ENCODE peak calls at places on chromosomes 2 and 18, in six cellular contexts. G is HepG2, E is K562, U is GM12878, K is SK-N-SH, I is H1. A is an unnamed sample.

GRCh38 chr2:203328735-203329549 is 748 bp downstream of the ABI2 start:
- DNase-seq in G (peak), E (peak), U (no peak), K (peak), I (no peak), A (no peak)

GRCh38 chr2:136764397-136765255 is 719 bp upstream of the THSD7B start:
- DNase-seq in G (no peak), E (no peak), U (no peak), K (peak), I (no peak), A (no peak)

GRCh38 chr2:220753486-220753885 is 818.6 kb downstream of the EPHA4 start:
- DNase-seq in G (no peak), E (no peak), U (no peak), K (no peak), I (no peak), A (no peak)

GRCh38 chr2:174593574-174594203 is 3.9 kb downstream of the WIPF1 start:
- DNase-seq in G (no peak), E (no peak), U (peak), K (no peak), I (no peak), A (no peak)

GRCh38 chr2:67879586-67880290 is 183.1 kb downstream of the C1D start:
- DNase-seq in G (no peak), E (no peak), U (no peak), K (peak), I (no peak), A (no peak)

GRCh38 chr2:84959045-84959493 is 11.9 kb upstream of the KCMF1 start:
- DNase-seq in G (no peak), E (no peak), U (no peak), K (no peak), I (no peak), A (peak)

GRCh38 chr2:58594175-58594574 is 353.1 kb upstream of the FANCL start:
- DNase-seq in G (peak), E (peak), U (no peak), K (peak), I (no peak), A (peak)

GRCh38 chr2:1626271-1626681 is 118.0 kb downstream of the PXDN start:
- DNase-seq in G (no peak), E (no peak), U (no peak), K (no peak), I (no peak), A (no peak)

GRCh38 chr2:160695402-160696060 is 201.9 kb upstream of the RBMS1 start:
- DNase-seq in G (no peak), E (no peak), U (no peak), K (no peak), I (no peak), A (no peak)

GRCh38 chr2:232351686-232352510 is 26.7 kb upstream of the ALPP start:
- DNase-seq in G (no peak), E (no peak), U (no peak), K (no peak), I (no peak), A (no peak)

GRCh38 chr2:226079186-226079585 is 679.7 kb downstream of the NYAP2 start:
- DNase-seq in G (no peak), E (no peak), U (no peak), K (no peak), I (no peak), A (no peak)

GRCh38 chr2:226076529-226076928 is 677.0 kb downstream of the NYAP2 start:
- DNase-seq in G (no peak), E (no peak), U (no peak), K (no peak), I (no peak), A (no peak)

GRCh38 chr2:226078656-226079055 is 679.1 kb downstream of the NYAP2 start:
- DNase-seq in G (no peak), E (no peak), U (no peak), K (no peak), I (no peak), A (no peak)

GRCh38 chr2:226077031-226077430 is 677.5 kb downstream of the NYAP2 start:
- DNase-seq in G (no peak), E (no peak), U (no peak), K (no peak), I (no peak), A (no peak)

DNA sequence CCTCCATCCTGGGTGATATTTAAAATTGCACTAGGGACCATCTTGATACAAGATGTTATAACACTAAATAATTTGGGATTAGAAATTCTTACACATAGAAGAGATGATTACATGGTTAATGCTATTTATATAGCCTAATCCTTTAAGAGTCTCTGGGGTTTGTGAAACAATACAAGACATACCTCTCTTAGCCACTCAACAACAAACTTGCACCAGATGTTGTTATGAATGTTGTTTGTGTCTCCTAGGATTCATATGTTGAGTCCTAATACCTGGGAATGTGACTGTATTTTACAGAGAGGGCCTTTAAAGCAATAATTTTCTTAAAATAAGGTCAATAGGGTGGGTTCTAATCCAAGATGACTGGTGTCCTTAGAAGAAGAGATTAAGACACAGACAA is 678.3 kb downstream of the NYAP2 start:
- DNase-seq in G (no peak), E (no peak), U (no peak), K (no peak), I (no peak), A (no peak)
- TF ChIP-seq MAX in G (no peak), E (no peak), U (no peak), K (no peak), I (no peak), A (peak)

DNA sequence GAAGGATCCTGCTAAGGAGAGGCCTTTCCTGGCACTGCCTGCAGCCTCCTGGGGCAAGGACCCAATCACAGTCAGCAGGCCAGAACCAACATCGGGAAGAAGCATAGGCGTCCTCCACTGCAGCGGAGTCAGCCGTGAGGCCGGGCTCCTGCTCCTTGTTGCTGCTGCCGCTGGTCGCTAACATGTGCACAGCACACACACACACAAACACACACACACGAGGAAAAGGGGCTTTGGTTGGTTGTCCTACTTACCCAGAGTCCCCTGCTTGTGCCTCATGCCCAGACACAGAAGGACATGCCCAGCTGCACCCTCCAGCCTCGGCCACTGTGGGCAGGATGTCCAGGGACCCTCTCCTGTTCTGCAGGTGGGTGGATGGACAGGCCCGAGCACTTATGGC is 209.4 kb downstream of the GLI2 start:
- DNase-seq in G (no peak), E (no peak), U (no peak), K (no peak), I (no peak), A (no peak)
- TF ChIP-seq SIN3A in G (no peak), E (no peak), U (no peak), K (no peak), I (no peak), A (no peak)

GRCh38 chr2:20693317-20693716 is 26.4 kb downstream of the GDF7 start:
- DNase-seq in G (no peak), E (no peak), U (no peak), K (no peak), I (no peak), A (no peak)

GRCh38 chr2:20692081-20692480 is 25.1 kb downstream of the GDF7 start:
- DNase-seq in G (no peak), E (no peak), U (no peak), K (no peak), I (no peak), A (no peak)

GRCh38 chr2:20689428-20690264 is 22.7 kb downstream of the GDF7 start:
- DNase-seq in G (no peak), E (no peak), U (no peak), K (no peak), I (no peak), A (no peak)

GRCh38 chr2:20687260-20687772 is 20.4 kb downstream of the GDF7 start:
- DNase-seq in G (no peak), E (no peak), U (no peak), K (no peak), I (no peak), A (no peak)

GRCh38 chr2:20691076-20691708 is 24.2 kb downstream of the GDF7 start:
- DNase-seq in G (no peak), E (no peak), U (no peak), K (no peak), I (no peak), A (no peak)
- H3K27ac ChIP-seq in G (peak), E (no peak), U (no peak), K (no peak), I (no peak), A (no peak)

DNA sequence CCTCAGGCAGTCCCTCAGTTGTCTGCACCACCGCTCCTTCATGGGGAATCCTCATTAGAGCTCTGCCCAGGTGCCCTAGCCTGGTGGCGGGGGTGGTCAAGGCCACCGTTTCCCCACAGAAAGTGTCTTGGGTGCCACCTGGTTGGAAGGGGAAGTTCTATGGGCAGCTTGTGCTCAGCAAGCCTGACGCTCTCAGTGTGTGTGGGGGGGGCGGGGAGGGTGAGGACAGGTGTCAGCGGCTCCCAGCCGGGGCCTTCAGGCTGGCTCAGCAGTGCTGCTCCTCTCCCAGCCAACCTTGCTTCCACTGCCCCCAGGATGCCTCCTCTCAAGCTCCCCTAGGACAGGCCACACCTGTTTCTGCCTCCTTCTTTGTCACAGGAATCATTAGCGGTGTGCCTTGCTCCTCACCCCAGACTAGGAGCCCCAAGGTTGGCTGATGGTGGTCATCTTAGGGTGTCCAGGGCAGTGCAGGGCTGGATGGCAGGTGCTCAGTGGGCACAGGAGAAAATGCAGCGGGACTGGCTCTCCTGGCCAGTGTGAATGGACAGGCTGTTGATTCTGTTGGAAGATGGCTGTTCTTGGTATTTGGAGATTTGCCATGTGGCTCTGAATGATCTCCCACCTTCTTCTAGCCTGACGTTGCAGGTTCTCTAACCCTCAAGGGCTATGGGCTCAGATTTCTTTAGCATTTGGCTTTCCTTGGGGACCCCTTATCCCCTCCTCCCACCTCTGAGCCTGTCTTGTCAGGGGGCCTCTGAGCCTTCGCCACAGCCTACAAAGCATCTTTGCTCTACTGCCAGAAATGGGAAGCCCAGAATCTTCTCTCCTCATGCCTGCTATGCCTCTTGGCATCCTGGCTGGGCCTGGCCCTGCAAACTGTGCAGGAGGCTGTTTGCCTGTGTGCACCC is 185.8 kb upstream of the HS6ST1 start:
- DNase-seq in G (no peak), E (no peak), U (peak), K (no peak), I (no peak), A (no peak)
- TF ChIP-seq MAX in G (no peak), E (no peak), U (no peak), K (no peak), I (no peak), A (no peak)

GRCh38 chr18:23539298-23539697 is 36.0 kb downstream of the RMC1 start:
- DNase-seq in G (no peak), E (no peak), U (no peak), K (no peak), I (no peak), A (no peak)
- TF ChIP-seq SIN3A in G (no peak), E (no peak), U (no peak), K (no peak), I (no peak), A (no peak)

DNA sequence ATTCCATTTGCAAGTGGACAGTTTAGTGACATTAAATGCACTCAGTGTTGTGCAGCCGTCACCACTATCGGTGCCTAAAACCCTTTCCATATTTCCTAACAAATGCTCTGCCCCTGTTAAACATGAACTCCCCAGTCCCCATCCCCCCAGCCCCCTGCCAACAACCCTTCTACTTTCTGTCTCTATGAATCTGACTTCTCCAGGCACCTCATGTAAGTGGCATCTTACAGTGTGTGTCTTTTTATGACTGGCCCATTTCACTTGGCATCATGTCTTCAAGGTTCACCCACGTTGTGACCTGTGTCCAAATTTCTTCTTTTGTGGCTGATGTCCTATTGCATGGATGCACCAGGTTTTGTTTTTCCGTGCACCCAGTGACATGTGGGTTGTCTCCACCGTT is 140.9 kb upstream of the GPC1 start:
- DNase-seq in G (no peak), E (no peak), U (no peak), K (no peak), I (no peak), A (no peak)
- H3K27ac ChIP-seq in G (no peak), E (no peak), U (no peak), K (no peak), I (no peak), A (no peak)

GRCh38 chr2:210663574-210663973 is 107.2 kb downstream of the CPS1 start:
- DNase-seq in G (peak), E (no peak), U (no peak), K (peak), I (no peak), A (no peak)
- TF ChIP-seq MAX in G (no peak), E (no peak), U (no peak), K (no peak), I (no peak), A (no peak)

GRCh38 chr2:11774600-11774999 is 28.2 kb downstream of the LPIN1 start:
- DNase-seq in G (no peak), E (no peak), U (no peak), K (no peak), I (no peak), A (no peak)

GRCh38 chr2:11773111-11773510 is 26.7 kb downstream of the LPIN1 start:
- DNase-seq in G (no peak), E (no peak), U (no peak), K (no peak), I (no peak), A (no peak)

GRCh38 chr2:11773747-11774536 is 27.5 kb downstream of the LPIN1 start:
- DNase-seq in G (no peak), E (no peak), U (no peak), K (no peak), I (no peak), A (no peak)

GRCh38 chr2:11770531-11771188 is 24.2 kb downstream of the LPIN1 start:
- DNase-seq in G (no peak), E (no peak), U (no peak), K (no peak), I (no peak), A (no peak)

GRCh38 chr2:11771971-11772615 is 25.7 kb downstream of the LPIN1 start:
- DNase-seq in G (no peak), E (no peak), U (no peak), K (no peak), I (no peak), A (no peak)
- TF ChIP-seq SIN3A in G (no peak), E (no peak), U (no peak), K (no peak), I (no peak), A (no peak)

DNA sequence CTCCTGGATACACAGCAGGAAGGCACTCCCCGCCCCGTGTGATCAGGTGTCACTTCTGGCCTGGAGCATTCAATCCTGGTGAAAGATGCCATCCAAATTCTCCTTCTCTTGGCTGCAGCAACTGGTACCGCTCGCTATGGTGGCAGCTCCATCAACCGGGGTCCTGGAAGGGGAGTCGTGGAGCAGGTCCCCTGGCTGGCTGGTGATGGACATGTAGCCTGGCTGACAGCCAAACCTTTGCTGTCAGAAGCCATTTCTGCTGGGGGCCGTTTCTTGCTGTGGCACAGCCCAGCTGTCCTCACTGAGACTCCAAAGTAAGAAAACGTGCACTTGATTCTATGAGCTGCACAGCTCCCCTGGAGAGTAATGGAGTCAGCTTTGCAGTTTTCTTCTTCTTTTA is 7.1 kb upstream of the CYS1 start:
- DNase-seq in G (no peak), E (peak), U (no peak), K (no peak), I (no peak), A (no peak)
- H3K27ac ChIP-seq in G (no peak), E (no peak), U (no peak), K (no peak), I (no peak), A (no peak)

A was measured in HCT116.